ENCODE peak calls at places on chromosome 4, in seven cellular contexts. One of them, this sample, is unnamed.

GRCh38 chr4:118026806-118027205 is 7.5 kb upstream of the NDST3 start:
- DNase-seq in T-cell: no peak
- DNase-seq in lower leg skin: no peak
- DNase-seq in H9: no peak
- DNase-seq in amygdala: no peak
- DNase-seq in foreskin fibroblast: no peak
- DNase-seq in left kidney: no peak
- DNase-seq in this sample: no peak

GRCh38 chr4:163167333-163167626 is 590 bp upstream of the NAF1 start:
- DNase-seq in T-cell: no peak
- DNase-seq in left kidney: no peak
- DNase-seq in H9: no peak
- DNase-seq in amygdala: no peak
- DNase-seq in foreskin fibroblast: no peak
- DNase-seq in lower leg skin: no peak
- DNase-seq in this sample: no peak

GRCh38 chr4:119490335-119490734 is 138.3 kb downstream of the PDE5A start:
- DNase-seq in lower leg skin: no peak
- DNase-seq in foreskin fibroblast: peak; percentile 45
- DNase-seq in T-cell: no peak
- DNase-seq in left kidney: peak; percentile 62
- DNase-seq in amygdala: no peak
- DNase-seq in H9: peak; percentile 32
- DNase-seq in this sample: no peak

GRCh38 chr4:143399113-143399949 is 62.7 kb downstream of the GAB1 start:
- DNase-seq in H9: no peak
- DNase-seq in foreskin fibroblast: peak; percentile 55
- DNase-seq in T-cell: no peak
- DNase-seq in lower leg skin: no peak
- DNase-seq in left kidney: peak; percentile 66
- DNase-seq in amygdala: no peak
- DNase-seq in this sample: no peak

GRCh38 chr4:3323071-3323481 is 30.3 kb downstream of the RGS12 start:
- DNase-seq in foreskin fibroblast: no peak
- DNase-seq in left kidney: no peak
- DNase-seq in lower leg skin: peak; percentile 57
- DNase-seq in amygdala: no peak
- DNase-seq in H9: no peak
- DNase-seq in T-cell: no peak
- DNase-seq in this sample: no peak

GRCh38 chr4:172042714-172043114 is 229.5 kb downstream of the GALNTL6 start:
- DNase-seq in left kidney: no peak
- DNase-seq in amygdala: no peak
- DNase-seq in foreskin fibroblast: peak; percentile 1
- DNase-seq in H9: no peak
- DNase-seq in lower leg skin: no peak
- DNase-seq in T-cell: no peak
- DNase-seq in this sample: no peak

GRCh38 chr4:111066447-111066846 is 443.6 kb upstream of the PITX2 start:
- DNase-seq in amygdala: no peak
- DNase-seq in foreskin fibroblast: peak; percentile 39
- DNase-seq in left kidney: no peak
- DNase-seq in lower leg skin: no peak
- DNase-seq in T-cell: no peak
- DNase-seq in H9: no peak
- DNase-seq in this sample: no peak

GRCh38 chr4:47577779-47578553 is 92.9 kb downstream of the ATP10D start:
- DNase-seq in lower leg skin: no peak
- DNase-seq in amygdala: no peak
- DNase-seq in foreskin fibroblast: peak; percentile 57
- DNase-seq in T-cell: no peak
- DNase-seq in H9: no peak
- DNase-seq in left kidney: peak; percentile 49
- DNase-seq in this sample: no peak

GRCh38 chr4:130545171-130545570 is 1449.2 kb downstream of the C4orf33 start:
- DNase-seq in amygdala: no peak
- DNase-seq in lower leg skin: no peak
- DNase-seq in left kidney: no peak
- DNase-seq in T-cell: no peak
- DNase-seq in H9: no peak
- DNase-seq in foreskin fibroblast: no peak
- DNase-seq in this sample: no peak

This sample was measured in substantia nigra.